ENCODE peak calls at places on chromosomes 4 and X, in four cellular contexts. F is mesendoderm, M is H9, I is H1. Y is an unnamed sample.

GRCh38 chr4:108045687-108046024 is 56.0 kb downstream of the HADH start:
- DNase-seq in F (no peak), M (no peak), I (no peak), Y (no peak)

GRCh38 chr4:41887821-41888699 is 47.2 kb upstream of the TMEM33 start:
- DNase-seq in F (peak; percentile 37), M (no peak), I (no peak), Y (peak; percentile 64)

GRCh38 chr4:112853662-112854256 is 195.7 kb upstream of the ANK2 start:
- DNase-seq in F (no peak), M (no peak), I (no peak), Y (no peak)

GRCh38 chrX:154600962-154601374 is 16.0 kb downstream of the CTAG1A start:
- DNase-seq in F (peak; percentile 4), M (no peak), I (no peak), Y (no peak)

GRCh38 chr4:73730292-73730691 is 10.1 kb upstream of the CXCL8 start:
- DNase-seq in F (no peak), M (no peak), I (no peak), Y (no peak)

GRCh38 chrX:133529578-133529977 is 114.3 kb upstream of the GPC4 start:
- DNase-seq in F (no peak), M (no peak), I (no peak), Y (no peak)

GRCh38 chrX:135384161-135384836 is 37.4 kb upstream of the SMIM10L2A start:
- DNase-seq in F (peak; percentile 62), M (no peak), I (no peak), Y (no peak)

GRCh38 chr4:38119663-38120374 is 159.6 kb downstream of the PTTG2 start:
- DNase-seq in F (peak; percentile 31), M (no peak), I (no peak), Y (peak; percentile 88)

GRCh38 chr4:108255203-108255747 is 86.5 kb upstream of the LEF1 start:
- DNase-seq in F (peak; percentile 87), M (no peak), I (no peak), Y (no peak)

GRCh38 chr4:65538571-65538970 is 131.7 kb downstream of the EPHA5 start:
- DNase-seq in F (no peak), M (no peak), I (no peak), Y (peak; percentile 0)

GRCh38 chr4:133320576-133321170 is 171.6 kb downstream of the PCDH10 start:
- DNase-seq in F (peak; percentile 75), M (peak; percentile 40), I (no peak), Y (peak; percentile 3)

GRCh38 chrX:40209951-40210617 is 112.3 kb upstream of the BCOR start:
- DNase-seq in F (no peak), M (no peak), I (no peak), Y (peak; percentile 38)

GRCh38 chrX:42107495-42108139 is 184.3 kb upstream of the CASK start:
- DNase-seq in F (no peak), M (no peak), I (no peak), Y (no peak)

DNA sequence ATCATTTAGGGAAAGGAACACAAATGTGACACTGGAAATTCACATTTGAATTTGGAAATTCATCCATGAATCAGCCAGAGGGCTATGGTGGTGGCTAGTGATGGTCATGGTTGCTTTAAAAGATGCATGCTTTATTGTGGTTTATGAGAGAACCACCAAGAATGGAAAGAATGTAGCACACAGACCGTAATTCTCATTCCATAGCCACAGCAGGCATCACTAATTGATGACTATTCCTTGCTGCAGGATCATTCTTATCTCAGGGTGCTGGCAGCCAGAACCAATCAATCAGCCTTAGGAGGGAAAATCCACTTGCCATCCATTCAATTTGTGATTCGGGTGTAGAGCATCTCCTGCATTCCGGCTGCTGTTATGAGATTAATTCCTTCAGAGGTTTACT is 115.6 kb downstream of the DHRSX start:
- DNase-seq in F (peak; percentile 64), M (no peak), I (no peak), Y (peak; percentile 88)
- H4K5ac ChIP-seq in F (no peak overlapping the region), M (no peak overlapping the region), I (no peak overlapping the region), Y (no peak overlapping the region)

DNA sequence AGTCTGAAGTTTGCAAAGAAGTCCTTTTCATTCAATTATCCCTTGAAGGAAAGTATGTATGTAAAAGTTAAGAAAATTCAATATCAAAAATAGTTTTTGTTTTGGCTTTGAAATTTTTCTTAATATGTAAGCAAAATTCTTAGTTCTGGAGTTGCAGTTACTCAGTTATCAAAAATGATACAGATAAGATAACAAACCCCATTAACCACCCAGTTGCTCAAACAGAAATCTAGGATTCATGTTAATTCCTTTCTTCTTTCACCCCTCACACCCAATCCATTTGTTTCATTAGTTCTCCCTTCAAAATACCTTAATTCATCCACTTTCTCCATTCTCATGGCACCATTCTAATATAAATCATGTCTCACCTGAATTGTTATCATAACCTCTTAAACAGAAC is 40.5 kb upstream of the JADE1 start:
- DNase-seq in F (no peak), M (no peak), I (no peak), Y (no peak)
- H4K5ac ChIP-seq in F (no peak overlapping the region), M (no peak overlapping the region), I (no peak overlapping the region), Y (no peak overlapping the region)

GRCh38 chr4:111808174-111808573 is 337.1 kb upstream of the FAM241A start:
- DNase-seq in F (no peak), M (no peak), I (no peak), Y (no peak)

GRCh38 chr4:111812760-111813159 is 332.5 kb upstream of the FAM241A start:
- DNase-seq in F (no peak), M (no peak), I (no peak), Y (no peak)

GRCh38 chr4:111811661-111812060 is 333.6 kb upstream of the FAM241A start:
- DNase-seq in F (no peak), M (no peak), I (no peak), Y (no peak)

GRCh38 chr4:111814961-111815360 is 330.3 kb upstream of the FAM241A start:
- DNase-seq in F (no peak), M (no peak), I (no peak), Y (no peak)

DNA sequence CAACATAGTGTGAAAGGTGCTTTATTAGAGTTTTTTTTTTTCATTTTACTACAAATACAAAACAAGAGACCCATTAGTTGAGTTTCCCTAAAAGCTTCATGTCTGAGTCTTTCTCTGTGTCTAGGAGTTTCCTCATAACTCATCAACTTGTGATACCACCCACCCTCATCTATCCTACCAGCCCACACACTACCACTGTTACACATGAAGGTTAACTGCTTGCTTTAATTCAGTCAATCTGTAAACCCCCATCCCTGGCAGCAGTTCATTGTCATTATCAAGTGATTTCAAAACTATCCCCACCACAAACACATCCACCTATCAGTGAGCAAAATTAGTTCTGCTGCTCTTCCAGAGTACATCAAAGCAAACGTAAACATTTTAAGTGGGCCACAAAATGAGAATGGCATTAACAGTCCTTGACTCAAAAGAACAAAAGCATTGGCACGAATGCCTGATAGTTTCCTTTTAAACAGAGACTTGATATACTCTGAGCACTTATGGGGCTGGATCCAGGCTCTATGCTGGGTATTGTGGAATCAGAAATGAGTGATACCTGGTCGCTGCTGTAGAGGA is 331.6 kb upstream of the FAM241A start:
- DNase-seq in F (no peak), M (no peak), I (no peak), Y (no peak)
- H4K5ac ChIP-seq in F (no peak overlapping the region), M (no peak overlapping the region), I (no peak overlapping the region), Y (no peak overlapping the region)

GRCh38 chr4:40195182-40196177 is 1.4 kb upstream of the RHOH start:
- DNase-seq in F (no peak), M (no peak), I (no peak), Y (no peak)
- H4K5ac ChIP-seq in F (no peak overlapping the region), M (no peak overlapping the region), I (no peak overlapping the region), Y (no peak overlapping the region)